ENCODE peak calls at places on chromosomes 4 and X, in six cellular contexts. P is aorta, X is GM12865, Q is AG04450, F is left lung, W is right atrium auricular region. G is an unnamed sample.

GRCh38 chr4:76960014-76960413 is 10.5 kb downstream of the SEPTIN11 start:
- DNase-seq in Q (no peak), F (no peak), W (no peak), P (no peak), X (peak), G (no peak)

GRCh38 chr4:72779256-72779655 is 210.2 kb upstream of the ADAMTS3 start:
- DNase-seq in F (no peak), P (no peak), W (no peak), Q (no peak), X (no peak), G (no peak)

GRCh38 chr4:84050014-84050413 is 449.1 kb downstream of the NKX6-1 start:
- DNase-seq in P (no peak), X (no peak), Q (no peak), W (no peak), F (no peak), G (no peak)

GRCh38 chrX:25873196-25873595 is 264.9 kb upstream of the MAGEB18 start:
- DNase-seq in Q (no peak), X (no peak), P (no peak), W (no peak), F (no peak), G (peak)

GRCh38 chr4:37717575-37717974 is 31.4 kb upstream of the RELL1 start:
- DNase-seq in W (no peak), Q (peak), P (no peak), F (no peak), X (no peak), G (peak)

GRCh38 chr4:153127773-153128494 is 76.3 kb upstream of the TRIM2 start:
- DNase-seq in P (peak), X (peak), F (peak), Q (peak), W (peak), G (no peak)

GRCh38 chrX:136523770-136524169 is 8.2 kb upstream of the VGLL1 start:
- DNase-seq in P (no peak), Q (no peak), F (no peak), X (no peak), W (no peak), G (no peak)

GRCh38 chr4:141660880-141661279 is 24.5 kb downstream of the IL15 start:
- DNase-seq in P (no peak), X (no peak), Q (no peak), F (no peak), W (no peak), G (no peak)

GRCh38 chr4:60780874-60781273 is 419.3 kb upstream of the ADGRL3 start:
- DNase-seq in Q (no peak), F (no peak), X (no peak), P (no peak), W (no peak), G (no peak)

GRCh38 chr4:107069049-107069448 is 32.9 kb upstream of the DKK2 start:
- DNase-seq in F (no peak), W (no peak), P (no peak), X (no peak), Q (no peak), G (peak)

GRCh38 chrX:53280703-53281320 is 572 bp downstream of the IQSEC2 start:
- DNase-seq in Q (no peak), P (no peak), W (peak), X (no peak), F (no peak), G (no peak)

GRCh38 chr4:56475917-56476316 is 8.5 kb downstream of the SRP72 start:
- DNase-seq in W (no peak), X (peak), P (no peak), F (no peak), Q (no peak), G (no peak)

GRCh38 chr4:74619931-74620702 is 174.2 kb downstream of the BTC start:
- DNase-seq in P (no peak), X (no peak), Q (no peak), F (no peak), W (no peak), G (no peak)

GRCh38 chr4:116027311-116027710 is 913.9 kb upstream of the NDST4 start:
- DNase-seq in P (no peak), W (no peak), X (no peak), Q (no peak), F (no peak), G (no peak)

GRCh38 chr4:121336706-121337105 is 44.1 kb downstream of the QRFPR start:
- DNase-seq in W (no peak), Q (no peak), P (no peak), X (no peak), F (no peak), G (no peak)

GRCh38 chr4:113620032-113620431 is 141.5 kb downstream of the CAMK2D start:
- DNase-seq in F (no peak), X (no peak), W (no peak), Q (no peak), P (no peak), G (no peak)

GRCh38 chr4:56532239-56532638 is 26.6 kb downstream of the ARL9 start:
- DNase-seq in W (no peak), P (no peak), X (no peak), F (no peak), Q (no peak), G (no peak)

GRCh38 chrX:149540133-149540620 is 635 bp upstream of the EOLA1 start:
- DNase-seq in Q (peak), W (peak), P (peak), F (peak), X (peak), G (peak)

GRCh38 chr4:2254665-2255500 is 7.0 kb downstream of the MXD4 start:
- DNase-seq in X (no peak), W (peak), Q (no peak), F (peak), P (peak), G (no peak)

GRCh38 chrX:153726286-153727107 is 1.8 kb downstream of the ABCD1 start:
- DNase-seq in W (peak), Q (no peak), P (peak), X (peak), F (peak), G (no peak)

GRCh38 chr4:163612762-163613161 is 118.3 kb downstream of the TMA16 start:
- DNase-seq in F (no peak), Q (no peak), X (no peak), P (no peak), W (no peak), G (no peak)
- H3K4me3 ChIP-seq in F (peak), Q (no peak), X (no peak), P (no peak), W (no peak), G (no peak)

GRCh38 chr4:156858071-156858470 is 113.5 kb downstream of the PDGFC start:
- DNase-seq in X (no peak), F (no peak), W (no peak), P (no peak), Q (no peak), G (no peak)
- H3K4me3 ChIP-seq in X (no peak), F (no peak), W (no peak), P (no peak), Q (no peak), G (no peak)

GRCh38 chrX:30904186-30904585 is 15.1 kb upstream of the TAB3 start:
- DNase-seq in Q (no peak), P (no peak), F (no peak), W (no peak), X (no peak), G (no peak)
- H3K4me3 ChIP-seq in Q (no peak), P (no peak), F (no peak), W (no peak), X (no peak), G (no peak)

GRCh38 chrX:69128573-69128972 is 36.7 kb downstream of the PJA1 start:
- DNase-seq in Q (no peak), P (peak), F (no peak), X (no peak), W (no peak), G (no peak)
- H3K4me3 ChIP-seq in Q (no peak), P (no peak), F (no peak), X (no peak), W (no peak), G (no peak)

GRCh38 chrX:140817943-140818342 is 108.4 kb downstream of the LINC00632 start:
- DNase-seq in F (no peak), P (no peak), X (peak), W (no peak), Q (no peak), G (no peak)

GRCh38 chrX:140821280-140821679 is 111.7 kb downstream of the LINC00632 start:
- DNase-seq in W (no peak), X (no peak), Q (no peak), P (no peak), F (no peak), G (no peak)

GRCh38 chrX:140822184-140822583 is 112.6 kb downstream of the LINC00632 start:
- DNase-seq in F (no peak), X (no peak), P (no peak), W (no peak), Q (no peak), G (no peak)

GRCh38 chrX:140822861-140823260 is 113.3 kb downstream of the LINC00632 start:
- DNase-seq in P (no peak), F (no peak), W (no peak), Q (no peak), X (no peak), G (no peak)
- H3K4me3 ChIP-seq in P (no peak), F (no peak), W (no peak), Q (no peak), X (no peak), G (no peak)

GRCh38 chr4:1041147-1041935 is 29.9 kb downstream of the FGFRL1 start:
- DNase-seq in X (no peak), Q (no peak), P (no peak), F (no peak), W (no peak), G (peak)

GRCh38 chr4:1039493-1040343 is 28.3 kb downstream of the FGFRL1 start:
- DNase-seq in X (no peak), F (peak), Q (no peak), W (no peak), P (peak), G (no peak)

GRCh38 chr4:1038948-1039492 is 27.6 kb downstream of the FGFRL1 start:
- DNase-seq in W (no peak), Q (no peak), F (no peak), X (no peak), P (no peak), G (no peak)

GRCh38 chr4:1041936-1042330 is 30.5 kb downstream of the FGFRL1 start:
- DNase-seq in F (no peak), X (no peak), W (no peak), Q (no peak), P (no peak), G (no peak)

GRCh38 chr4:1040344-1041146 is 29.1 kb downstream of the FGFRL1 start:
- DNase-seq in F (no peak), P (no peak), X (no peak), W (no peak), Q (no peak), G (no peak)
- H3K4me3 ChIP-seq in F (no peak), P (no peak), X (no peak), W (no peak), Q (no peak), G (no peak)

G was measured in skeletal muscle cell.